ENCODE peak calls at places on chromosomes 3 and 15, in four cellular contexts. One of them, this sample, is unnamed. For H3K9me3, the result is how much of the 10 kb centered on the place peaks cover.

GRCh38 chr3:48504051-48504946 is at the start of gene SHISA5:
- DNase-seq in adrenal gland: peak
- DNase-seq in tibial artery: peak
- DNase-seq in adipocyte: peak
- DNase-seq in this sample: peak

GRCh38 chr3:133930341-133930933 is 34.8 kb upstream of the RAB6B start:
- DNase-seq in adrenal gland: peak
- DNase-seq in tibial artery: no peak
- DNase-seq in adipocyte: peak
- DNase-seq in this sample: no peak

GRCh38 chr15:29032229-29032625 is 146.5 kb downstream of the APBA2 start:
- DNase-seq in tibial artery: no peak
- DNase-seq in adipocyte: no peak
- DNase-seq in adrenal gland: no peak
- DNase-seq in this sample: no peak

GRCh38 chr15:42100021-42100800 is 5.8 kb upstream of the PLA2G4D start:
- DNase-seq in tibial artery: no peak
- DNase-seq in adrenal gland: no peak
- DNase-seq in adipocyte: no peak
- DNase-seq in this sample: no peak

GRCh38 chr3:61637088-61638051 is 76.0 kb downstream of the PTPRG start:
- DNase-seq in tibial artery: no peak
- DNase-seq in adipocyte: peak
- DNase-seq in adrenal gland: peak
- DNase-seq in this sample: no peak

GRCh38 chr3:152969557-152970300 is 134.8 kb downstream of the P2RY1 start:
- DNase-seq in adrenal gland: no peak
- DNase-seq in tibial artery: no peak
- DNase-seq in adipocyte: peak
- DNase-seq in this sample: no peak

GRCh38 chr15:48086582-48086981 is 34.2 kb upstream of the SLC24A5 start:
- DNase-seq in adrenal gland: no peak
- DNase-seq in adipocyte: peak
- DNase-seq in tibial artery: no peak
- DNase-seq in this sample: no peak

GRCh38 chr3:55405436-55405835 is 81.7 kb downstream of the WNT5A start:
- DNase-seq in tibial artery: no peak
- DNase-seq in adrenal gland: no peak
- DNase-seq in adipocyte: no peak
- DNase-seq in this sample: no peak

GRCh38 chr15:61037031-61037430 is 192.1 kb downstream of the RORA start:
- DNase-seq in tibial artery: no peak
- DNase-seq in adipocyte: no peak
- DNase-seq in adrenal gland: no peak
- DNase-seq in this sample: no peak

GRCh38 chr3:61315874-61316273 is 64.6 kb upstream of the FHIT start:
- DNase-seq in adrenal gland: peak
- DNase-seq in tibial artery: no peak
- DNase-seq in adipocyte: peak
- DNase-seq in this sample: no peak

GRCh38 chr3:186668426-186668825 is 2.6 kb downstream of the HRG start:
- DNase-seq in tibial artery: no peak
- DNase-seq in adrenal gland: no peak
- DNase-seq in adipocyte: no peak
- DNase-seq in this sample: no peak

GRCh38 chr3:149828390-149828789 is 15.4 kb downstream of the RNF13 start:
- DNase-seq in adrenal gland: no peak
- DNase-seq in tibial artery: no peak
- DNase-seq in adipocyte: no peak
- DNase-seq in this sample: no peak

GRCh38 chr3:149832086-149832485 is 19.1 kb downstream of the RNF13 start:
- DNase-seq in adrenal gland: no peak
- DNase-seq in adipocyte: peak
- DNase-seq in tibial artery: no peak
- DNase-seq in this sample: no peak

GRCh38 chr3:149833241-149833640 is 20.2 kb downstream of the RNF13 start:
- DNase-seq in adrenal gland: no peak
- DNase-seq in adipocyte: no peak
- DNase-seq in tibial artery: no peak
- DNase-seq in this sample: no peak

GRCh38 chr3:149831321-149831720 is 18.3 kb downstream of the RNF13 start:
- DNase-seq in adrenal gland: no peak
- DNase-seq in adipocyte: no peak
- DNase-seq in tibial artery: no peak
- DNase-seq in this sample: no peak

GRCh38 chr3:149830902-149831301 is 17.9 kb downstream of the RNF13 start:
- DNase-seq in adrenal gland: no peak
- DNase-seq in adipocyte: no peak
- DNase-seq in tibial artery: no peak
- DNase-seq in this sample: no peak
- H3K9me3 ChIP-seq in adrenal gland: under half
- H3K9me3 ChIP-seq in adipocyte: under half
- H3K9me3 ChIP-seq in tibial artery: under half
- H3K9me3 ChIP-seq in this sample: under half

GRCh38 chr15:25134546-25134945 is 179.8 kb downstream of the SNRPN start:
- DNase-seq in tibial artery: no peak
- DNase-seq in adipocyte: peak
- DNase-seq in adrenal gland: no peak
- DNase-seq in this sample: no peak
- H3K9me3 ChIP-seq in tibial artery: under half
- H3K9me3 ChIP-seq in adipocyte: under half
- H3K9me3 ChIP-seq in adrenal gland: under half
- H3K9me3 ChIP-seq in this sample: under half

GRCh38 chr15:87562203-87562602 is 694.3 kb downstream of the NTRK3 start:
- DNase-seq in adipocyte: no peak
- DNase-seq in adrenal gland: no peak
- DNase-seq in tibial artery: no peak
- DNase-seq in this sample: no peak
- H3K9me3 ChIP-seq in adipocyte: under half
- H3K9me3 ChIP-seq in adrenal gland: under half
- H3K9me3 ChIP-seq in tibial artery: under half
- H3K9me3 ChIP-seq in this sample: under half

DNA sequence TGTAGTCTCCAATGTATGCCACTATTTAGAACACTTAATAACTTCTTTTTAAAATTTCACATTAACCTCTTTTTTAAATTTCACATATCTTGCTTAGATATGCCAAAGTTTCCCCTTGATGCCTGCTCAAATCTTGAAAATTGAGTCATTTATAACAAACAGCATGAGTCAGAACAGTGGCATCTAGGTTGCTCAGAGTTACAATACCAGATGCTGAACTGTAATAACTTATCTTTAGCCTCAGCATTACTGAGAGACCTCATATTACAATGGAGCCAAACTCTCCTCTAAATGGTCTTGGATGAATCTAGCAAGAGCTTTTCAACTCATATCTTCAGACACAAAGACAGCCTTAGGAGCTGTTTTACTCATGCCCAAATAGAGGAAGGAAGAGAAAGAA is 439.3 kb upstream of the ARPP21 start:
- DNase-seq in adipocyte: peak
- DNase-seq in adrenal gland: no peak
- DNase-seq in tibial artery: no peak
- DNase-seq in this sample: no peak
- H3K9me3 ChIP-seq in adipocyte: under half
- H3K9me3 ChIP-seq in adrenal gland: under half
- H3K9me3 ChIP-seq in tibial artery: under half
- H3K9me3 ChIP-seq in this sample: under half

DNA sequence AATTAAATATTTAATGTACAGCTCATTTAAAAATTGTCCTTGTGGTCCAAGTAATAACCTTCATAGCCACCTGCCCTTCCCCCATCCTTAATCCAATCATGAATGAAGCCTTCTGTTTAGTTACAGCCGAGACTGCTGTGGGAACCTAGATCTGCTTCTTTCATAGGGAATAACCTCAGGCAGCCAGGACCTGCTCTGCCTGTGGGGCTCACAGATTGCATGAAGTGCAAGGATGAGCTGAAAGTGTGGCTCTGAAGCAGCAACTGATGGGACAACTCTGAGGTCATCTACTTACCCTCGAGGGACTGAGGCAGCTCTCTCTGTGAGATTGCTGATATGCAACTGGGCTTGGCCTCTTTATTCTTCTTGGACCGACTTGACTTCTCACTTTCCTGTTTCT is 169.8 kb downstream of the POTEB3 start:
- DNase-seq in adipocyte: no peak
- DNase-seq in tibial artery: no peak
- DNase-seq in adrenal gland: no peak
- DNase-seq in this sample: no peak
- H3K9me3 ChIP-seq in adipocyte: under half
- H3K9me3 ChIP-seq in tibial artery: under half
- H3K9me3 ChIP-seq in adrenal gland: under half
- H3K9me3 ChIP-seq in this sample: under half

DNA sequence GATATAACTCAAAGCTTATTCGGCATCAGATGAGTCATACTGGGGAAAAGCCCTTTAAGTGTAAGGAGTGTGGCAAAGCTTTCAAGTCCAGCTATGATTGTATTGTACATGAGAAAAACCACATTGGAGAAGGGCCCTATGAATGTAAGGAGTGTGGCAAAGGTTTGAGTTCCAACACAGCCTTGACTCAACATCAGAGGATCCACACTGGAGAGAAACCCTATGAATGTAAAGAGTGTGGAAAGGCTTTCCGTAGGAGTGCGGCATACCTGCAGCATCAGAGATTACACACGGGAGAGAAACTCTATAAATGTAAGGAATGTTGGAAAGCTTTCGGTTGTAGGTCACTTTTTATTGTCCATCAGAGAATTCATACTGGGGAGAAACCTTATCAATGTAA is 7.5 kb downstream of the ZNF621 start:
- DNase-seq in adipocyte: no peak
- DNase-seq in adrenal gland: no peak
- DNase-seq in tibial artery: no peak
- DNase-seq in this sample: no peak
- H3K9me3 ChIP-seq in adipocyte: under half
- H3K9me3 ChIP-seq in adrenal gland: under half
- H3K9me3 ChIP-seq in tibial artery: under half
- H3K9me3 ChIP-seq in this sample: under half

GRCh38 chr15:26716069-26716468 is 56.8 kb downstream of the GABRB3 start:
- DNase-seq in tibial artery: no peak
- DNase-seq in adipocyte: no peak
- DNase-seq in adrenal gland: no peak
- DNase-seq in this sample: no peak
- H3K9me3 ChIP-seq in tibial artery: under half
- H3K9me3 ChIP-seq in adipocyte: under half
- H3K9me3 ChIP-seq in adrenal gland: under half
- H3K9me3 ChIP-seq in this sample: under half

DNA sequence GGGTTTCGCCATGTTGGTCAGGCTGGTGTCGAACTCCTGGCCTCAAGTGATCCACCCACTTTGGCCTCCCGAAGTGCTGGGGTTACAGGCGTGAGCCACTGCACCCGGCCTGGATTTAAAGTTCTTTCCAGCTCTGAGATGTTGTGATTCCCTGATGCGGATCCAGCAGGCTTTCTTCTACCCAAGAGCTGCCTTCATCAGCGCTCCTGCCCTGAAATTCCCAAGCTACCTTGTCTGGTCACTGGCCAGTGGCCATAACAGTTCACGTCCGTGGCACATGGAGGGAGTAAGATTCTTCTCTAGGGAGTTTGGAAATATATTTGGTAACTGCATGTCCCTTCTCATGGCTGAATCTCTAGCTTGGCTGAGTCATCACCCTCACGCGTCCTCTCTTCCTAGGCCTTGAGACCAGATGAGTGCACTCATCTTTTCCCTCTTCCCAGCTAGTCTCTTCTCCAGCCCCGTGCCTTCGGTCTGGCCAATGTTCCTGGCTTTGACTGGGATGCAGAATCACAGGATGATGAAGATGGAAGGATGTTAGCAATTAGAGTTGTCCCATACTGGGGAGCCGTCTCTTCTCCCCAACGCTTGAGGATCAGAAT is 29.8 kb upstream of the APOD start:
- DNase-seq in adipocyte: peak
- DNase-seq in tibial artery: peak
- DNase-seq in adrenal gland: peak
- DNase-seq in this sample: no peak
- H3K9me3 ChIP-seq in adipocyte: under half
- H3K9me3 ChIP-seq in tibial artery: under half
- H3K9me3 ChIP-seq in adrenal gland: under half
- H3K9me3 ChIP-seq in this sample: under half

DNA sequence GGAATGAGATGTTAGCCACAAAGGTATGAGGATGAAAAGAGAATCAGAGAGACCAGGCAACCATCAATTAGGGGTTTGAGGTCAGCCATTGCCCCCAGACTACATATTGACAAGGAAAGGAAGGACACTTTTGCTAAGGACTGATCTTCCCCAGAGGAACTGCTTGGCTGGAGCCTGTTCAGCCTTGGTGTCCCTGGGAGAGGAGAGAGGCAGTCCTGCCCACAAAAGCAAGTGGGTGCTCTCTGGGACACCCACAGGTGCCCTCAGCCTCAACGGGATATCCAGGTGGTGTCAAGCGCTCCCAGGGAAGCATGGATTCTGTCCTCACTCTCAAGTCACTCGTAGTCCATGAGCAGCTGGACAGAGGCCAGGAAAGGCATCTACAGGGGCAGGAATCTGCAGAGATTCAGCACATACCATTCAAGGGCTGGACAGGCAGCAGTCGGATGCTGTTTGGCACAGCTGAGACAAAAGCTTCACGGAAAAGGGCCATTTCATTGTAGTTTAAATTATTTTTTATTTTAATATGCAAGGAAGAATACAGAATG is 166.2 kb downstream of the UACA start:
- DNase-seq in adipocyte: peak
- DNase-seq in adrenal gland: no peak
- DNase-seq in tibial artery: no peak
- DNase-seq in this sample: no peak
- H3K9me3 ChIP-seq in adipocyte: under half
- H3K9me3 ChIP-seq in adrenal gland: under half
- H3K9me3 ChIP-seq in tibial artery: under half
- H3K9me3 ChIP-seq in this sample: under half

GRCh38 chr3:39848365-39848764 is 39.0 kb downstream of the MYRIP start:
- DNase-seq in adrenal gland: no peak
- DNase-seq in adipocyte: no peak
- DNase-seq in tibial artery: no peak
- DNase-seq in this sample: no peak

GRCh38 chr3:39855517-39855916 is 46.1 kb downstream of the MYRIP start:
- DNase-seq in adipocyte: no peak
- DNase-seq in tibial artery: no peak
- DNase-seq in adrenal gland: no peak
- DNase-seq in this sample: no peak

GRCh38 chr3:39850707-39851014 is 41.3 kb downstream of the MYRIP start:
- DNase-seq in tibial artery: no peak
- DNase-seq in adipocyte: no peak
- DNase-seq in adrenal gland: no peak
- DNase-seq in this sample: no peak

DNA sequence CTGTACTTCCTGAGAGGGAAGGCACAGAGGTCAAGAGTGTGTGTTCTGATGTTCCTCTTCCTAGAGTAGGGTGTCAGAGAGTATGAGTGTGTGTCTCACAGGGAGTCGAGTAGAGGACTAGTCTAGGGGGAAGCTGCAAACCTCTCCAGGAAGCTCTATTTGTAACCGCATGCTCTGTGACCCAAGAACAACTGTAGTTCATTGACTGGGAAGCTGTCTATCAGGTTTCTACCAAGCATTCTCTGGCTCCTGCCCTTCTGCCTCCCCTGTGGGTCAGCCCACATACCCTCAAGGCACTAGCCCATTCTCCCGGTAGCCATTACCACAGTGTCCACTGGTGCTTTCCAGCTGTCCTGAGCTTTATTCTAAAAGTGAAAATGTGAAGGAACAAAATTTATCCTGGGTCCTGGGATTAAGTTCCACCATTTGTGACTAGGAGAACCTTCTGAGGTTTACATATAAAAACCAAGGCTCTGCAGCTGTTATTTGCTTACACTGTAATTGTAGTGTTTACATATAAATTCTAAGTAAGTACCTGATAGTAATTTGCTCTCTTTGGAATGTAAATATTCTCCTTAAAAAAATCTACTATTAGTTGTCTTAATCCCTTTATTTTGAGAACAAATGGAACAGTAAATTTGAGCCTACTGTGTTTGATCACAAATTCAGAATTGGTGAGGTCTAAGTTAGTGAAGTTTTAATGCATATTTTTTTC is 40.7 kb downstream of the MYRIP start:
- DNase-seq in adrenal gland: no peak
- DNase-seq in tibial artery: no peak
- DNase-seq in adipocyte: no peak
- DNase-seq in this sample: no peak
- H3K9me3 ChIP-seq in adrenal gland: under half
- H3K9me3 ChIP-seq in tibial artery: under half
- H3K9me3 ChIP-seq in adipocyte: under half
- H3K9me3 ChIP-seq in this sample: under half

This sample was measured in T-helper 17 cell.